ENCODE peak calls at places on chromosomes 5 and 9, in nine cellular contexts. G is GM12878, B is transverse colon, O is ovary, H is suprapubic skin, N is SK-N-SH, J is sigmoid colon, S is A549, R is stomach. A is an unnamed sample.
A peak's percentile ranks its signal among the peaks of the same experiment; 100 is the strongest.

GRCh38 chr5:87877023-87877422 is 391.6 kb downstream of the TMEM161B start:
- DNase-seq in S (no peak), O (no peak), G (no peak), R (no peak), N (no peak), J (no peak), B (no peak), H (no peak), A (no peak)

GRCh38 chr5:1563617-1564181 is 39.9 kb upstream of the LPCAT1 start:
- DNase-seq in B (no peak), O (no peak), G (no peak), R (peak; percentile 11), N (no peak), H (no peak), S (no peak), J (no peak), A (no peak)

GRCh38 chr9:132411091-132411508 is 1.1 kb downstream of the CFAP77 start:
- DNase-seq in O (peak; percentile 25), H (no peak), J (no peak), B (peak; percentile 65), G (no peak), S (peak; percentile 69), N (peak; percentile 67), R (peak; percentile 65), A (no peak)

GRCh38 chr5:89534331-89534730 is 651.3 kb upstream of the MEF2C start:
- DNase-seq in O (no peak), S (no peak), H (no peak), B (no peak), R (no peak), G (no peak), J (no peak), N (no peak), A (no peak)

GRCh38 chr9:115267788-115268187 is 149.8 kb upstream of the TNC start:
- DNase-seq in H (no peak), J (no peak), O (no peak), R (no peak), N (no peak), B (no peak), S (no peak), G (no peak), A (no peak)

GRCh38 chr5:122101636-122102285 is 23.7 kb upstream of the LOX start:
- DNase-seq in R (no peak), B (no peak), H (no peak), J (no peak), G (no peak), O (no peak), N (peak; percentile 23), S (no peak), A (no peak)

GRCh38 chr5:103646698-103647614 is 84.4 kb upstream of the NUDT12 start:
- DNase-seq in S (no peak), G (no peak), B (no peak), H (no peak), O (no peak), R (no peak), N (no peak), J (no peak), A (no peak)

GRCh38 chr5:180324633-180324955 is 28.5 kb downstream of the GFPT2 start:
- DNase-seq in H (no peak), J (no peak), N (no peak), O (no peak), R (no peak), B (no peak), S (no peak), G (no peak), A (no peak)

GRCh38 chr5:141732417-141732816 is 50.4 kb upstream of the ARAP3 start:
- DNase-seq in B (no peak), H (peak; percentile 8), N (peak; percentile 67), O (no peak), J (no peak), S (no peak), R (no peak), G (no peak), A (no peak)

GRCh38 chr5:116813906-116814305 is 239.3 kb upstream of the SEMA6A start:
- DNase-seq in H (no peak), R (no peak), O (no peak), B (no peak), S (no peak), J (no peak), N (no peak), G (no peak), A (no peak)

GRCh38 chr5:116806879-116807278 is 232.3 kb upstream of the SEMA6A start:
- DNase-seq in N (no peak), H (no peak), J (no peak), O (no peak), S (no peak), B (no peak), R (no peak), G (no peak), A (no peak)

GRCh38 chr5:116815081-116815480 is 240.5 kb upstream of the SEMA6A start:
- DNase-seq in B (no peak), N (no peak), H (no peak), O (no peak), G (no peak), S (no peak), J (no peak), R (no peak), A (no peak)

GRCh38 chr5:116814656-116815055 is 240.0 kb upstream of the SEMA6A start:
- DNase-seq in R (no peak), B (no peak), N (no peak), H (no peak), S (no peak), J (no peak), O (no peak), G (no peak), A (no peak)

GRCh38 chr5:116810937-116811336 is 236.3 kb upstream of the SEMA6A start:
- DNase-seq in H (no peak), J (no peak), O (no peak), S (no peak), R (no peak), N (no peak), G (no peak), B (no peak), A (no peak)
- H3K27ac ChIP-seq in H (no peak overlapping the region), J (no peak overlapping the region), O (no peak overlapping the region), S (no peak overlapping the region), R (no peak overlapping the region), N (no peak overlapping the region), G (no peak overlapping the region), B (no peak overlapping the region), A (no peak overlapping the region)

GRCh38 chr9:136790640-136791465 is at the start of gene TMEM141:
- DNase-seq in R (peak; percentile 100), J (peak; percentile 100), H (peak; percentile 100), B (peak; percentile 100), S (peak; percentile 90), G (peak; percentile 92), N (peak; percentile 98), O (peak; percentile 100), A (peak; percentile 100)

GRCh38 chr9:136789523-136789937 is 1.6 kb upstream of the TMEM141 start:
- DNase-seq in O (no peak), B (no peak), S (no peak), H (no peak), J (no peak), G (no peak), R (no peak), N (no peak), A (no peak)

GRCh38 chr9:136793063-136793946 is 2.2 kb downstream of the TMEM141 start:
- DNase-seq in N (no peak), O (no peak), S (no peak), J (no peak), H (no peak), R (no peak), B (peak; percentile 47), G (no peak), A (no peak)

GRCh38 chr9:136792321-136793062 is 1.3 kb downstream of the TMEM141 start:
- DNase-seq in S (no peak), R (no peak), N (no peak), H (no peak), G (no peak), B (no peak), J (no peak), O (no peak), A (no peak)

GRCh38 chr9:136791466-136792276 is 527 bp downstream of the TMEM141 start:
- DNase-seq in G (no peak), O (peak; percentile 69), B (peak; percentile 87), N (peak; percentile 59), S (no peak), R (peak; percentile 84), H (peak; percentile 86), J (no peak), A (peak; percentile 42)
- TF ChIP-seq EP300 in G (no peak), O (no peak), B (no peak), N (no peak), S (no peak), R (no peak), H (no peak), J (no peak), A (no peak)

DNA sequence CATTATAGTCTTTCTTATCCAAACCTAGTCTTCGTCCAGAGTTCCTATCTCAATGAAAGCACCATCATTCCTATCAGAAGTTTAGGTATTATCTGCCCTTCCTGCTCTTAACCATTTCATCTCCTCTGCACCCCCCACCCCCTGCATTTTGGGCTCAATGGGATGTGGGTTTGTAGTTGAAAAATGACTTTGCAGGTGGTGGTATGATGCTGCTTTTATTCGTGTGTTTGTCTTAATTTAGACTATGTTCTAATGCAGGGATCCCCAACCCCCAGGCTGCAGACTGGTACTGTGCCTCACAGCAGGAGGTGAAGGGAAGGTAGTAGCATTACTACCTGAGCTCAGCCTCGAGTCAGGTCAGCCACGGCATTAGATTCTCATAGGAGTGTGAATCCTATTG is 49.4 kb upstream of the ZNF608 start:
- DNase-seq in N (no peak), J (no peak), S (no peak), R (no peak), G (no peak), O (no peak), H (no peak), B (no peak), A (no peak)
- H3K4me3 ChIP-seq in N (no peak overlapping the region), J (no peak overlapping the region), S (no peak overlapping the region), R (no peak overlapping the region), G (no peak overlapping the region), O (no peak overlapping the region), H (no peak overlapping the region), B (no peak overlapping the region), A (no peak overlapping the region)

GRCh38 chr5:151675956-151676712 is 10.6 kb downstream of the SPARC start:
- DNase-seq in B (no peak), J (peak; percentile 56), N (no peak), S (no peak), O (no peak), H (no peak), G (no peak), R (no peak), A (no peak)

GRCh38 chr5:151675225-151675955 is 11.3 kb downstream of the SPARC start:
- DNase-seq in S (no peak), B (no peak), H (no peak), O (no peak), J (peak; percentile 41), G (no peak), N (no peak), R (no peak), A (no peak)

GRCh38 chr5:151671979-151672378 is 14.7 kb downstream of the SPARC start:
- DNase-seq in G (no peak), N (no peak), H (no peak), O (no peak), B (peak; percentile 32), J (no peak), R (no peak), S (no peak), A (no peak)

GRCh38 chr5:151670953-151671636 is 15.6 kb downstream of the SPARC start:
- DNase-seq in S (no peak), R (no peak), G (no peak), N (no peak), B (no peak), J (no peak), H (no peak), O (no peak), A (no peak)

GRCh38 chr5:151673421-151673820 is 13.3 kb downstream of the SPARC start:
- DNase-seq in G (no peak), B (no peak), R (no peak), O (no peak), J (no peak), S (no peak), N (no peak), H (no peak), A (no peak)
- H3K27ac ChIP-seq in G (no peak overlapping the region), B (peak overlapping the region; percentile 78), R (peak overlapping the region; percentile 78), O (peak overlapping the region; percentile 67), J (peak overlapping the region; percentile 95), S (no peak overlapping the region), N (peak overlapping the region; percentile 97), H (peak overlapping the region; percentile 79), A (peak overlapping the region; percentile 95)